ENCODE peak calls at places on chromosomes 4 and X, in five cellular contexts. X is H1, B is GM12878, S is HepG2, Q is K562. F is an unnamed sample.
A peak's percentile ranks its signal among the peaks of the same experiment; 100 is the strongest.

GRCh38 chr4:168800926-168801325 is 209.1 kb downstream of the CBR4 start:
- DNase-seq in X (no peak), B (no peak), S (no peak), Q (no peak), F (no peak)

GRCh38 chr4:39227906-39228305 is 45.6 kb downstream of the WDR19 start:
- DNase-seq in X (no peak), B (no peak), S (no peak), Q (no peak), F (no peak)

GRCh38 chr4:128301979-128302378 is 14.4 kb upstream of the PGRMC2 start:
- DNase-seq in X (no peak), B (no peak), S (no peak), Q (no peak), F (no peak)

GRCh38 chrX:143788265-143788664 is 67.7 kb upstream of the SPANXN2 start:
- DNase-seq in X (no peak), B (no peak), S (no peak), Q (no peak), F (peak; percentile 23)

GRCh38 chr4:7124643-7125442 is 57.0 kb upstream of the GRPEL1 start:
- DNase-seq in X (no peak), B (no peak), S (peak; percentile 8), Q (no peak), F (no peak)

GRCh38 chr4:81786063-81786763 is 314.5 kb upstream of the RASGEF1B start:
- DNase-seq in X (no peak), B (no peak), S (no peak), Q (no peak), F (no peak)

GRCh38 chrX:154366666-154367055 is 7.8 kb downstream of the FLNA start:
- DNase-seq in X (no peak), B (no peak), S (no peak), Q (no peak), F (peak; percentile 48)

GRCh38 chr4:168884251-168885124 is 125.6 kb downstream of the CBR4 start:
- DNase-seq in X (no peak), B (no peak), S (no peak), Q (no peak), F (no peak)

GRCh38 chr4:51851090-51851936 is 8.4 kb downstream of the DCUN1D4 start:
- DNase-seq in X (no peak), B (no peak), S (no peak), Q (no peak), F (no peak)

GRCh38 chrX:78493180-78493579 is 165.8 kb upstream of the CYSLTR1 start:
- DNase-seq in X (no peak), B (no peak), S (no peak), Q (no peak), F (no peak)
- TF ChIP-seq GABPA in X (no peak), B (no peak), S (no peak), Q (no peak), F (no peak)

DNA sequence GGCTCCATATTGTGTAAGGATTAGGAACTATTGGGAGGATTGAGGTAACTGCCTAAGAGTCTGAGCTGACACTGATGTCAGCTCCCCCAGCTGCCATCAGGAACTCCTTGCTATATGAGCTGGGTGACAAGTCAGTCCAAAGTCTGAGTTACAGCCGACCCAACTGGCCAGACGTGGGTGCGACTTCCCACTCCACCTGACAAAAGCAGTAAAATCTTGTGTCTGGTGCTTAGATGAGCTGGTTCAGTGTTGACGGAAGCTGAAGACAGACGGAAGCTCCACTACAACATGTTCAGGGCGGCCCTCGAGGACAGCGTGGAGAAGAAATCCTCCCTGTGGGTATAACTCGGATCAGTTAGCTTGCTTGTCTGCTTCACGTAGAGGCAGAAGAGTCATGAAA is 22.8 kb upstream of the NAT8L start:
- DNase-seq in X (no peak), B (no peak), S (no peak), Q (no peak), F (no peak)
- TF ChIP-seq GABPA in X (no peak), B (no peak), S (no peak), Q (no peak), F (no peak)

GRCh38 chr4:145938618-145939177 is at the start of gene ZNF827:
- DNase-seq in X (peak; percentile 65), B (peak; percentile 49), S (peak; percentile 77), Q (no peak), F (no peak)

GRCh38 chr4:145937021-145937861 is 1.4 kb downstream of the ZNF827 start:
- DNase-seq in X (peak; percentile 74), B (no peak), S (no peak), Q (peak; percentile 25), F (no peak)

GRCh38 chr4:145939241-145939640 is 618 bp upstream of the ZNF827 start:
- DNase-seq in X (no peak), B (no peak), S (no peak), Q (no peak), F (no peak)

GRCh38 chr4:145936142-145937020 is 2.2 kb downstream of the ZNF827 start:
- DNase-seq in X (peak; percentile 81), B (no peak), S (peak; percentile 40), Q (peak; percentile 24), F (no peak)

DNA sequence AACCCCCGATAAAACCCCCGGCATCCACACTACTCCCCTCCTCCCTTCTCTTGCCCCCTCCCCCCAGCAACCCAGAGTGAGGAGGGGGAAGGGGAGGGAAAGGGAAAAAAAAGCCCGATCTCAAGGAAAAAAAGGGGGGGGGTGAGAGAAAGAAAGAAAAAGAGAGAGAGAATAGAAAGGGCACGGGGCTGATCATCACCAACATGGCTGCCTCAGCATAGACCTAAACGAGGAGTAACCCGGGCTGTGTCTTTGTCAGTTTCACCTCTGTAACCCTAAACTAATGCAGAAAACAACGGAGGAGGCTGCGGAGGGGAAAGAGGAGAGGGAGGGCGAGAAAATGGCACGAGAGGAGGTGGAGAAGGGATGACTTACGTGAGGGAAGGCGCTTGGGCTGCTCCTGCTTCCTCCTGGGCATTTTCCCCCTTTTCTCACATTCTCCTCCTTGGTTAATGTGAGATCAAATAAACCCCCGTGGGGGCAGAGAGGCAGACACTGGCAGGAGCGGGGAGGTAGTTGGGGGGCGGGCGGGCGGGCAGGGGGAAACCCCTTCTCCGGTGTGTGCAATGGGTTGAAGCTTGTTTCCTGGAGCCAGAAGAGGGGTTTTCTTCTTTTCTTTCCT is 522 bp downstream of the ZNF827 start:
- DNase-seq in X (peak; percentile 48), B (no peak), S (no peak), Q (no peak), F (no peak)
- TF ChIP-seq GABPA in X (no peak), B (no peak), S (no peak), Q (no peak), F (no peak)

DNA sequence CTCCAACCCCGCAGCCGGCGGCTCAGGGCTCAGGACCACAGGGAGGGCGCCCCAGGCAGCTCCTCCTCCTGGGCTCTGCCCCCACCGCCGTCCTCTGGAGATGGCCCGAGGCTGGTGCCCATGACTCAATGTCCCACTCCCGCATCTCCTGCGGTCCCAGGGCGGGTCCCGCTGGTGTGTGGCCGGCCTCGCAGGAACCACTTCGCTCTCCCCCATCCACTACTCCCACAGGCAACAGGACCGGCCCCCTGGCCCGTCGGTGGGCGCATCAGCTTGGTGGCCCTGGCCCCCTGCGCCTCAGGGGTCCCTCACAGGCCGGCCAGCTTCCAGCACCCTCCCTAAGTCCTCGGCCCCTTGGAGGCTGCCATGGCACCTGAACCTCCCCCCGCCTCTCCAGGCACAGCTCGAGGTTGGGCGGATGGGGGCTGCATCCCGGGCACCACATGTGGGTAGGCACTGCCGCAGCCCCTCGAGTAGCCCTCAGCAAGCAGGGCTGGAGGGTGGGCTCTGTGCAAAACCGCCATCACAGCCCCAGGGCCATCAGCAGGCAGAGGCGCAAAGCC is 22.8 kb upstream of the SPON2 start:
- DNase-seq in X (peak; percentile 41), B (no peak), S (no peak), Q (no peak), F (no peak)
- TF ChIP-seq GABPA in X (no peak), B (no peak), S (no peak), Q (no peak), F (no peak)

GRCh38 chr4:17639136-17639535 is 24.7 kb downstream of the MED28 start:
- DNase-seq in X (no peak), B (no peak), S (no peak), Q (no peak), F (no peak)
- TF ChIP-seq GABPA in X (no peak), B (no peak), S (no peak), Q (no peak), F (no peak)

DNA sequence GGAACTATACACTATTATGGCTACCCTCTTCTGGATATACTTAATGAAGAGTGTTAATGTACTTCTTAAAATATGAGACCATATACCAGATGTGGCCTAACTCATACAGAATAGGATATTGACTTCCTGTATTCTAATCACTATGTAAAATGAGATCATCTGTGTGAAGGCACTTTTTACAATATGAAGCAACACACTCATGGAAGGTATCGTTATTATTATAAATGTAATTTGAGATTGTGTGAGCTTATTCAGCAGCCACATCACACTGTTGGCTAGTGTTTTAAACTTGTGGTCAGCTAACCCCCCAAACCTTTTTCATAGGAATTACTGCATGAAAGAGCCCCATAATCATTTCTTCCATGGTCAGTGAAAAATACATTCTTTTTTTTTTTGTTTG is 281.8 kb upstream of the TEX13A start:
- DNase-seq in X (no peak), B (no peak), S (no peak), Q (no peak), F (no peak)
- TF ChIP-seq GABPA in X (no peak), B (no peak), S (no peak), Q (no peak), F (no peak)

DNA sequence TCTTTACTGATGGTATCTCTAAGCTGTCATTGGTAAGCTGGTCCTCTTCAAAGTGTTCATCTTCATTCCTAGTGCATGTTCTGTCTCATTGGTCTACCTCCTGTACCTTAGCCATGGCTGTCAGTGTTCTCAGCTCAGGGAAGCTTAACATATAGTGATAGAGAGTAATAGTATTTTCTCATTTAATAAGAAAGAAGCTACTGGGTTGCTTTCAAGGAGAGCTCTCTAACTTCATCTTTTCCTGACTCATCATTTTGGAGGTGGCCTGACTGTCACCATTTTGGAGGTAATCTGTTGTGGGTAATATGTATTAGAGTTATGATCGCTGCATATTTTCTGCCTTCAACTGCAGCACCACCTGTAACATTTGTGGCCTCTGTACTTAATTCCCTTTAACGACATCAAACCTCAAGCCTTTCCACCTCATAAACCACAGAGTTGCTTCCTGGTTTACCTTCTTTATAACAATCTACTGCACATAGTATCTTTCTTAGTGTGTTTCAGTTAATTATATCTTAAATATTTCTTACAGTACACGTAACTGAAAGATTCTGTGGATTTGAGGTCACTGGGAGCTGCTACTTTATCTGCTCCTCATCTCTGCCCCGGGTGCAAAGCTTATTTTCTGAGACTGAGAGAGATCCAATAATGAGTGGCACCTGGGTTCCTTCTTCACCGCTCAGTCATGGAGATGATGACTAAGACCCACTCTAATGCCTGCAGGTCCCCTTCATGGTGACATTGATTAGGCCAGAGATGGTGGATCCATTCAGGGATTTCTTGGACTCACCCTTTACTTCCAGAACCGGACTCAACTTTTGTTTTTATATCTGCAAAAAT is 474.1 kb upstream of the TECRL start:
- DNase-seq in X (no peak), B (no peak), S (no peak), Q (no peak), F (no peak)
- TF ChIP-seq GABPA in X (no peak), B (no peak), S (no peak), Q (no peak), F (no peak)

F was measured in HL-60.